ENCODE peak calls at places on chromosomes 11 and 22, in nine cellular contexts. Y is activated CD8-positive, alpha-beta memory T cell treated with anti-CD3 and anti-CD28 coated beads for 24 hours; Z is AG04449; K is tibial nerve; V is endodermal cell; W is foreskin melanocyte; F is left cardiac atrium; S is cardiac muscle cell; G is stimulated activated CD4-positive, alpha-beta T cell treated with anti-CD3 and anti-CD28 coated beads, Interleukin-1b, Interleukin-23, amount 100 ng/mL, for 24 hours. Q is an unnamed sample.

GRCh38 chr11:3879216-3879966 is 23.9 kb downstream of the STIM1 start:
- DNase-seq in Y (no peak), Z (no peak), K (no peak), V (no peak), W (no peak), F (no peak), S (no peak), G (no peak), Q (no peak)

GRCh38 chr11:40288212-40288803 is 1171.1 kb downstream of the LRRC4C start:
- DNase-seq in Y (no peak), Z (no peak), K (no peak), V (no peak), W (no peak), F (no peak), S (no peak), G (no peak), Q (no peak)

GRCh38 chr22:43404673-43405385 is 7.0 kb upstream of the MPPED1 start:
- DNase-seq in Y (no peak), Z (no peak), K (no peak), V (no peak), W (no peak), F (no peak), S (no peak), G (no peak), Q (no peak)

GRCh38 chr11:104934594-104934993 is 33.8 kb downstream of the CASP4 start:
- DNase-seq in Y (no peak), Z (no peak), K (no peak), V (no peak), W (no peak), F (no peak), S (no peak), G (no peak), Q (no peak)

GRCh38 chr11:120775986-120776682 is 247.8 kb upstream of the TBCEL start:
- DNase-seq in Y (no peak), Z (no peak), K (no peak), V (peak; percentile 77), W (peak; percentile 52), F (no peak), S (no peak), G (no peak), Q (no peak)

GRCh38 chr11:119903821-119904220 is 174.8 kb upstream of the NECTIN1 start:
- DNase-seq in Y (no peak), Z (no peak), K (no peak), V (no peak), W (no peak), F (no peak), S (no peak), G (no peak), Q (no peak)

GRCh38 chr22:29043906-29044575 is 17.6 kb downstream of the C22orf31 start:
- DNase-seq in Y (no peak), Z (no peak), K (no peak), V (no peak), W (peak; percentile 51), F (no peak), S (no peak), G (no peak), Q (no peak)

GRCh38 chr22:17410576-17410975 is 41.3 kb downstream of the CECR2 start:
- DNase-seq in Y (no peak), Z (no peak), K (no peak), V (no peak), W (no peak), F (no peak), S (no peak), G (no peak), Q (no peak)

GRCh38 chr11:13772223-13773046 is 104.0 kb downstream of the FAR1 start:
- DNase-seq in Y (no peak), Z (peak; percentile 1), K (peak; percentile 18), V (no peak), W (peak; percentile 42), F (no peak), S (peak; percentile 79), G (no peak), Q (peak; percentile 42)